ENCODE peak calls at places on chromosomes 7 and 10, in eight cellular contexts. G is prostate gland, D is upper lobe of right lung, I is SJSA1, X is fibroblast of the aortic adventitia, H is small intestine, N is cardiac muscle cell, V is endodermal cell. F is an unnamed sample.

GRCh38 chr7:55534262-55534915 is 37.9 kb downstream of the VOPP1 start:
- DNase-seq in V (no peak), H (no peak), I (no peak), G (no peak), X (peak), D (peak), N (no peak), F (no peak)

GRCh38 chr7:132622081-132622480 is 45.8 kb upstream of the PLXNA4 start:
- DNase-seq in H (no peak), X (no peak), G (no peak), N (no peak), V (no peak), D (no peak), I (no peak), F (no peak)

GRCh38 chr10:78165617-78166016 is 132.0 kb downstream of the RPS24 start:
- DNase-seq in N (peak), I (no peak), X (no peak), V (peak), G (no peak), H (peak), D (no peak), F (no peak)

GRCh38 chr10:102611514-102612095 is 32.7 kb upstream of the TRIM8 start:
- DNase-seq in H (no peak), X (peak), N (no peak), I (no peak), G (no peak), D (no peak), V (no peak), F (no peak)

GRCh38 chr7:144488977-144489376 is 85.5 kb upstream of the NOBOX start:
- DNase-seq in H (no peak), I (no peak), V (no peak), N (no peak), D (no peak), X (no peak), G (no peak), F (no peak)

GRCh38 chr10:96501985-96502384 is 11.7 kb downstream of the TLL2 start:
- DNase-seq in H (no peak), D (no peak), G (no peak), I (no peak), X (no peak), V (no peak), N (no peak), F (no peak)

GRCh38 chr10:63866075-63866746 is 345.0 kb downstream of the REEP3 start:
- DNase-seq in I (peak), G (peak), H (peak), X (peak), V (peak), N (peak), D (peak), F (peak)

GRCh38 chr10:116780691-116781205 is 38.4 kb upstream of the HSPA12A start:
- DNase-seq in H (no peak), I (no peak), G (no peak), D (no peak), N (no peak), X (peak), V (no peak), F (no peak)

GRCh38 chr10:68826764-68827591 is at the start of gene STOX1:
- DNase-seq in H (peak), I (peak), X (peak), G (peak), N (peak), D (peak), V (peak), F (peak)

GRCh38 chr10:126518186-126519080 is 130.2 kb upstream of the ADAM12 start:
- DNase-seq in V (no peak), N (no peak), D (no peak), X (no peak), I (no peak), G (no peak), H (no peak), F (no peak)

GRCh38 chr7:5523052-5523711 is 99.5 kb upstream of the TNRC18 start:
- DNase-seq in H (peak), N (peak), G (no peak), X (peak), V (peak), D (no peak), I (peak), F (no peak)

GRCh38 chr10:131253931-131254865 is 57.3 kb downstream of the TCERG1L start:
- DNase-seq in V (no peak), I (no peak), H (no peak), D (peak), G (no peak), X (no peak), N (no peak), F (no peak)

GRCh38 chr10:30422981-30423654 is 10.9 kb upstream of the MAP3K8 start:
- DNase-seq in H (peak), I (peak), G (peak), D (peak), V (peak), N (no peak), X (peak), F (no peak)

GRCh38 chr7:44978511-44979366 is at the start of gene MYO1G:
- DNase-seq in H (peak), I (no peak), X (no peak), V (peak), D (peak), G (no peak), N (no peak), F (no peak)

GRCh38 chr10:92575961-92576360 is 2.1 kb upstream of the IDE start:
- DNase-seq in I (no peak), N (no peak), V (no peak), H (no peak), X (peak), G (no peak), D (no peak), F (no peak)

GRCh38 chr7:120832803-120833202 is 25.1 kb downstream of the TSPAN12 start:
- DNase-seq in N (no peak), I (no peak), D (no peak), H (no peak), G (no peak), X (no peak), V (no peak), F (no peak)

GRCh38 chr7:149459201-149459539 is 1.7 kb downstream of the ZNF777 start:
- DNase-seq in I (no peak), D (no peak), G (no peak), X (no peak), N (no peak), V (no peak), H (no peak), F (no peak)
- H3K4me3 ChIP-seq in I (peak), D (peak), G (peak), X (peak), N (peak), V (peak), H (peak), F (peak)

GRCh38 chr10:129550658-129551057 is 83.6 kb downstream of the MGMT start:
- DNase-seq in G (no peak), V (no peak), D (no peak), N (no peak), I (no peak), H (no peak), X (no peak), F (no peak)

GRCh38 chr10:129548534-129549130 is 81.6 kb downstream of the MGMT start:
- DNase-seq in X (no peak), I (no peak), N (no peak), V (no peak), D (no peak), H (peak), G (no peak), F (no peak)

GRCh38 chr10:129550111-129550510 is 83.1 kb downstream of the MGMT start:
- DNase-seq in I (no peak), G (no peak), H (no peak), V (no peak), X (no peak), D (no peak), N (no peak), F (no peak)

GRCh38 chr10:129553928-129554327 is 86.9 kb downstream of the MGMT start:
- DNase-seq in I (no peak), H (no peak), N (no peak), G (no peak), V (no peak), D (no peak), X (no peak), F (no peak)

GRCh38 chr10:129552119-129552518 is 85.1 kb downstream of the MGMT start:
- DNase-seq in G (no peak), N (no peak), X (no peak), I (no peak), H (no peak), V (no peak), D (no peak), F (no peak)
- H3K4me3 ChIP-seq in G (no peak), N (no peak), X (no peak), I (no peak), H (no peak), V (no peak), D (no peak), F (no peak)

GRCh38 chr7:137146996-137147720 is 196.4 kb downstream of the PTN start:
- DNase-seq in D (no peak), V (no peak), I (no peak), G (no peak), X (peak), N (no peak), H (no peak), F (no peak)

GRCh38 chr7:137142376-137142775 is 201.2 kb downstream of the PTN start:
- DNase-seq in X (no peak), G (no peak), N (no peak), I (no peak), H (no peak), V (no peak), D (no peak), F (no peak)

GRCh38 chr7:137151056-137151731 is 192.3 kb downstream of the PTN start:
- DNase-seq in V (peak), X (peak), G (no peak), I (no peak), D (no peak), H (no peak), N (peak), F (no peak)

GRCh38 chr7:137146552-137146961 is 197.0 kb downstream of the PTN start:
- DNase-seq in N (no peak), D (no peak), I (peak), H (no peak), G (no peak), V (no peak), X (peak), F (peak)

GRCh38 chr7:137146012-137146455 is 197.5 kb downstream of the PTN start:
- DNase-seq in I (peak), X (peak), D (no peak), G (no peak), H (no peak), N (no peak), V (no peak), F (peak)
- H3K4me3 ChIP-seq in I (no peak), X (no peak), D (no peak), G (no peak), H (no peak), N (no peak), V (no peak), F (no peak)

GRCh38 chr7:82957521-82957920 is 205.2 kb downstream of the PCLO start:
- DNase-seq in X (no peak), I (no peak), V (no peak), H (no peak), G (no peak), N (no peak), D (no peak), F (no peak)
- H3K4me3 ChIP-seq in X (no peak), I (no peak), V (no peak), H (no peak), G (no peak), N (no peak), D (no peak), F (no peak)

DNA sequence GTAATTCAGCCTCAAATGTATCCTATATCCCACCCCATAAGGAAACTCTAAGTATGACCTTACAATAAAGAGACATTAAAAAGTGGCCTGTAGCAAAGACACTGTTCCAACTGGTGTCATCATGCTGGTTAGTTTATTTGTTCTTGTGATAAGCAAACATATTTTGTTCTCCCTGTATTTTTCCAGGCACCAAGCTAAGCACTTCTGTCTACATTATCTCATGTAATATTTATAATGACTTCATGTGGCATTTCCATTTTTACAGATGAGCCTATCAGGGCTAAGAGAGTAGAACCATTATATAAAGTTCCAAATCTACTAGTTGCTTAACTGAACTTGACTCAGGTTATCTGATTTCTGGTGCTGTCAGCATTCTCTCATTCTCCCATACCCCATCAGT is 450.3 kb downstream of the NEBL start:
- DNase-seq in H (no peak), N (no peak), I (no peak), G (no peak), X (no peak), D (no peak), V (no peak), F (no peak)
- H3K4me3 ChIP-seq in H (no peak), N (no peak), I (no peak), G (no peak), X (no peak), D (no peak), V (no peak), F (no peak)

F was measured in astrocyte of the cerebellum.